ENCODE peak calls at places on chromosomes 6 and 20, in nine cellular contexts. One of them, this sample, is unnamed.
A peak's percentile ranks its signal among the peaks of the same experiment; 100 is the strongest.

GRCh38 chr20:41177636-41178035 is 40.3 kb downstream of the PLCG1 start:
- DNase-seq in cardiac muscle cell: no peak
- DNase-seq in neural crest cell: no peak
- DNase-seq in sciatic nerve: peak; percentile 60
- DNase-seq in NCI-H2081: no peak
- DNase-seq in NCI-H1694 treated with DMSO at 0.1 percent for 48 hours: no peak
- DNase-seq in DMS153: no peak
- DNase-seq in colonic mucosa: no peak
- DNase-seq in GM06990: no peak
- DNase-seq in this sample: no peak

GRCh38 chr6:30938730-30939129 is 2.0 kb upstream of the MUCL3 start:
- DNase-seq in cardiac muscle cell: no peak
- DNase-seq in neural crest cell: no peak
- DNase-seq in sciatic nerve: no peak
- DNase-seq in NCI-H2081: no peak
- DNase-seq in NCI-H1694 treated with DMSO at 0.1 percent for 48 hours: no peak
- DNase-seq in DMS153: no peak
- DNase-seq in colonic mucosa: no peak
- DNase-seq in GM06990: no peak
- DNase-seq in this sample: no peak

GRCh38 chr6:158405933-158406332 is 93.7 kb downstream of the TULP4 start:
- DNase-seq in cardiac muscle cell: no peak
- DNase-seq in neural crest cell: no peak
- DNase-seq in sciatic nerve: no peak
- DNase-seq in NCI-H2081: no peak
- DNase-seq in NCI-H1694 treated with DMSO at 0.1 percent for 48 hours: no peak
- DNase-seq in DMS153: no peak
- DNase-seq in colonic mucosa: no peak
- DNase-seq in GM06990: no peak
- DNase-seq in this sample: no peak

GRCh38 chr20:2418388-2418787 is 37.7 kb downstream of the TGM6 start:
- DNase-seq in cardiac muscle cell: no peak
- DNase-seq in neural crest cell: no peak
- DNase-seq in sciatic nerve: no peak
- DNase-seq in NCI-H2081: no peak
- DNase-seq in NCI-H1694 treated with DMSO at 0.1 percent for 48 hours: no peak
- DNase-seq in DMS153: no peak
- DNase-seq in colonic mucosa: no peak
- DNase-seq in GM06990: no peak
- DNase-seq in this sample: no peak

GRCh38 chr20:57451759-57452661 is 60.8 kb downstream of the RBM38 start:
- DNase-seq in cardiac muscle cell: no peak
- DNase-seq in neural crest cell: no peak
- DNase-seq in sciatic nerve: no peak
- DNase-seq in NCI-H2081: no peak
- DNase-seq in NCI-H1694 treated with DMSO at 0.1 percent for 48 hours: no peak
- DNase-seq in DMS153: no peak
- DNase-seq in colonic mucosa: no peak
- DNase-seq in GM06990: peak; percentile 53
- DNase-seq in this sample: no peak

GRCh38 chr6:116560130-116560529 is 6.6 kb downstream of the CALHM4 start:
- DNase-seq in cardiac muscle cell: no peak
- DNase-seq in neural crest cell: no peak
- DNase-seq in sciatic nerve: no peak
- DNase-seq in NCI-H2081: no peak
- DNase-seq in NCI-H1694 treated with DMSO at 0.1 percent for 48 hours: no peak
- DNase-seq in DMS153: no peak
- DNase-seq in colonic mucosa: no peak
- DNase-seq in GM06990: no peak
- DNase-seq in this sample: no peak

GRCh38 chr6:157269261-157269794 is 54.0 kb downstream of the TMEM242 start:
- DNase-seq in cardiac muscle cell: no peak
- DNase-seq in neural crest cell: no peak
- DNase-seq in sciatic nerve: peak; percentile 74
- DNase-seq in NCI-H2081: no peak
- DNase-seq in NCI-H1694 treated with DMSO at 0.1 percent for 48 hours: no peak
- DNase-seq in DMS153: no peak
- DNase-seq in colonic mucosa: peak; percentile 46
- DNase-seq in GM06990: no peak
- DNase-seq in this sample: no peak

GRCh38 chr6:11103065-11103464 is 8.5 kb downstream of the ERVFRD-1 start:
- DNase-seq in cardiac muscle cell: no peak
- DNase-seq in neural crest cell: no peak
- DNase-seq in sciatic nerve: no peak
- DNase-seq in NCI-H2081: no peak
- DNase-seq in NCI-H1694 treated with DMSO at 0.1 percent for 48 hours: no peak
- DNase-seq in DMS153: no peak
- DNase-seq in colonic mucosa: no peak
- DNase-seq in GM06990: no peak
- DNase-seq in this sample: no peak

GRCh38 chr20:56766528-56766927 is 137.4 kb downstream of the TFAP2C start:
- DNase-seq in cardiac muscle cell: no peak
- DNase-seq in neural crest cell: no peak
- DNase-seq in sciatic nerve: no peak
- DNase-seq in NCI-H2081: no peak
- DNase-seq in NCI-H1694 treated with DMSO at 0.1 percent for 48 hours: no peak
- DNase-seq in DMS153: no peak
- DNase-seq in colonic mucosa: no peak
- DNase-seq in GM06990: no peak
- DNase-seq in this sample: no peak

GRCh38 chr6:37653933-37654565 is 43.6 kb downstream of the MDGA1 start:
- DNase-seq in cardiac muscle cell: no peak
- DNase-seq in neural crest cell: peak; percentile 34
- DNase-seq in sciatic nerve: no peak
- DNase-seq in NCI-H2081: no peak
- DNase-seq in NCI-H1694 treated with DMSO at 0.1 percent for 48 hours: peak; percentile 36
- DNase-seq in DMS153: no peak
- DNase-seq in colonic mucosa: peak; percentile 83
- DNase-seq in GM06990: peak; percentile 34
- DNase-seq in this sample: no peak

GRCh38 chr20:31713312-31714049 is 9.2 kb downstream of the BCL2L1 start:
- DNase-seq in cardiac muscle cell: no peak
- DNase-seq in neural crest cell: no peak
- DNase-seq in sciatic nerve: peak; percentile 85
- DNase-seq in NCI-H2081: no peak
- DNase-seq in NCI-H1694 treated with DMSO at 0.1 percent for 48 hours: no peak
- DNase-seq in DMS153: no peak
- DNase-seq in colonic mucosa: peak; percentile 44
- DNase-seq in GM06990: no peak
- DNase-seq in this sample: no peak